ENCODE peak calls at places on chromosomes 2 and 18, in five cellular contexts. One of them, this sample, is unnamed.

GRCh38 chr2:231970461-231970860 is 8.9 kb downstream of the DIS3L2 start:
- DNase-seq in PC-9: no peak
- DNase-seq in kidney epithelial cell: no peak
- DNase-seq in body of pancreas: no peak
- DNase-seq in BJ: no peak
- DNase-seq in this sample: no peak

GRCh38 chr2:231985823-231986261 is 24.3 kb downstream of the DIS3L2 start:
- DNase-seq in body of pancreas: no peak
- DNase-seq in PC-9: no peak
- DNase-seq in BJ: no peak
- DNase-seq in kidney epithelial cell: no peak
- DNase-seq in this sample: no peak

GRCh38 chr2:45743531-45744391 is 92.3 kb downstream of the PRKCE start:
- DNase-seq in kidney epithelial cell: no peak
- DNase-seq in body of pancreas: no peak
- DNase-seq in PC-9: no peak
- DNase-seq in BJ: no peak
- DNase-seq in this sample: no peak

GRCh38 chr2:159201321-159202063 is 85.0 kb downstream of the WDSUB1 start:
- DNase-seq in kidney epithelial cell: no peak
- DNase-seq in BJ: no peak
- DNase-seq in body of pancreas: no peak
- DNase-seq in PC-9: no peak
- DNase-seq in this sample: peak; percentile 38

GRCh38 chr2:218257390-218257981 is 3.3 kb upstream of the GPBAR1 start:
- DNase-seq in body of pancreas: peak; percentile 61
- DNase-seq in BJ: no peak
- DNase-seq in kidney epithelial cell: no peak
- DNase-seq in PC-9: no peak
- DNase-seq in this sample: peak; percentile 64

GRCh38 chr2:86396304-86396785 is 44.8 kb upstream of the KDM3A start:
- DNase-seq in body of pancreas: peak; percentile 77
- DNase-seq in PC-9: no peak
- DNase-seq in BJ: no peak
- DNase-seq in kidney epithelial cell: no peak
- DNase-seq in this sample: no peak

GRCh38 chr2:198098386-198098785 is 294.0 kb downstream of the PLCL1 start:
- DNase-seq in PC-9: no peak
- DNase-seq in body of pancreas: no peak
- DNase-seq in BJ: no peak
- DNase-seq in kidney epithelial cell: no peak
- DNase-seq in this sample: no peak

GRCh38 chr2:117470311-117471095 is 344.0 kb upstream of the DDX18 start:
- DNase-seq in body of pancreas: peak; percentile 48
- DNase-seq in PC-9: peak; percentile 4
- DNase-seq in BJ: no peak
- DNase-seq in kidney epithelial cell: no peak
- DNase-seq in this sample: no peak

GRCh38 chr18:61284039-61284438 is 49.2 kb upstream of the CDH20 start:
- DNase-seq in kidney epithelial cell: no peak
- DNase-seq in BJ: no peak
- DNase-seq in PC-9: no peak
- DNase-seq in body of pancreas: no peak
- DNase-seq in this sample: no peak

GRCh38 chr2:237616373-237617304 is 10.7 kb upstream of the LRRFIP1 start:
- DNase-seq in kidney epithelial cell: no peak
- DNase-seq in PC-9: no peak
- DNase-seq in BJ: peak; percentile 66
- DNase-seq in body of pancreas: no peak
- DNase-seq in this sample: no peak

GRCh38 chr18:2980607-2980923 is 32.4 kb downstream of the LPIN2 start:
- DNase-seq in body of pancreas: no peak
- DNase-seq in kidney epithelial cell: no peak
- DNase-seq in BJ: no peak
- DNase-seq in PC-9: no peak
- DNase-seq in this sample: no peak

GRCh38 chr2:104702451-104702850 is 151.5 kb upstream of the POU3F3 start:
- DNase-seq in BJ: no peak
- DNase-seq in kidney epithelial cell: no peak
- DNase-seq in body of pancreas: no peak
- DNase-seq in PC-9: no peak
- DNase-seq in this sample: no peak

GRCh38 chr2:199471443-199472057 is 13.8 kb upstream of the SATB2 start:
- DNase-seq in body of pancreas: peak; percentile 75
- DNase-seq in BJ: no peak
- DNase-seq in kidney epithelial cell: no peak
- DNase-seq in PC-9: peak; percentile 69
- DNase-seq in this sample: no peak

GRCh38 chr18:2948038-2948437 is 64.9 kb downstream of the LPIN2 start:
- DNase-seq in kidney epithelial cell: peak; percentile 4
- DNase-seq in BJ: no peak
- DNase-seq in PC-9: no peak
- DNase-seq in body of pancreas: peak; percentile 72
- DNase-seq in this sample: no peak

GRCh38 chr18:62537042-62537894 is 14.4 kb downstream of the ZCCHC2 start:
- DNase-seq in body of pancreas: no peak
- DNase-seq in kidney epithelial cell: no peak
- DNase-seq in BJ: no peak
- DNase-seq in PC-9: no peak
- DNase-seq in this sample: no peak

GRCh38 chr2:159071190-159071915 is 102.9 kb downstream of the TANC1 start:
- DNase-seq in BJ: peak; percentile 83
- DNase-seq in body of pancreas: no peak
- DNase-seq in kidney epithelial cell: no peak
- DNase-seq in PC-9: no peak
- DNase-seq in this sample: no peak

GRCh38 chr2:2222931-2223330 is 108.1 kb downstream of the MYT1L start:
- DNase-seq in PC-9: no peak
- DNase-seq in BJ: no peak
- DNase-seq in body of pancreas: no peak
- DNase-seq in kidney epithelial cell: peak; percentile 56
- DNase-seq in this sample: no peak

GRCh38 chr18:73479472-73479871 is 611.7 kb upstream of the NETO1 start:
- DNase-seq in BJ: no peak
- DNase-seq in kidney epithelial cell: no peak
- DNase-seq in PC-9: no peak
- DNase-seq in body of pancreas: no peak
- DNase-seq in this sample: no peak

GRCh38 chr18:27803957-27804356 is 373.0 kb downstream of the CDH2 start:
- DNase-seq in body of pancreas: no peak
- DNase-seq in BJ: peak; percentile 14
- DNase-seq in PC-9: no peak
- DNase-seq in kidney epithelial cell: no peak
- DNase-seq in this sample: no peak

GRCh38 chr2:215060851-215061541 is 77.4 kb downstream of the ABCA12 start:
- DNase-seq in kidney epithelial cell: no peak
- DNase-seq in PC-9: no peak
- DNase-seq in body of pancreas: no peak
- DNase-seq in BJ: no peak
- DNase-seq in this sample: no peak

GRCh38 chr2:8646731-8647461 is 35.0 kb upstream of the ID2 start:
- DNase-seq in BJ: no peak
- DNase-seq in PC-9: no peak
- DNase-seq in body of pancreas: no peak
- DNase-seq in kidney epithelial cell: no peak
- DNase-seq in this sample: no peak

GRCh38 chr2:133072837-133073694 is 403.1 kb upstream of the LYPD1 start:
- DNase-seq in PC-9: no peak
- DNase-seq in BJ: no peak
- DNase-seq in kidney epithelial cell: no peak
- DNase-seq in body of pancreas: no peak
- DNase-seq in this sample: no peak
- H3K4me3 ChIP-seq in PC-9: no peak overlapping the region
- H3K4me3 ChIP-seq in BJ: no peak overlapping the region
- H3K4me3 ChIP-seq in kidney epithelial cell: no peak overlapping the region
- H3K4me3 ChIP-seq in body of pancreas: no peak overlapping the region
- H3K4me3 ChIP-seq in this sample: no peak overlapping the region

GRCh38 chr2:169782513-169782912 is 16.2 kb upstream of the SSB start:
- DNase-seq in PC-9: no peak
- DNase-seq in BJ: no peak
- DNase-seq in body of pancreas: no peak
- DNase-seq in kidney epithelial cell: no peak
- DNase-seq in this sample: no peak
- TF ChIP-seq CTCF in PC-9: no peak
- TF ChIP-seq CTCF in BJ: no peak
- TF ChIP-seq CTCF in body of pancreas: no peak
- TF ChIP-seq CTCF in kidney epithelial cell: no peak
- TF ChIP-seq CTCF in this sample: no peak

GRCh38 chr2:70954886-70955285 is 19.2 kb downstream of the ATP6V1B1 start:
- DNase-seq in body of pancreas: no peak
- DNase-seq in PC-9: no peak
- DNase-seq in kidney epithelial cell: no peak
- DNase-seq in BJ: no peak
- DNase-seq in this sample: no peak
- H3K27me3 ChIP-seq in body of pancreas: no peaks in the 10 kb centered on the region
- H3K27me3 ChIP-seq in PC-9: no peaks in the 10 kb centered on the region
- H3K27me3 ChIP-seq in kidney epithelial cell: peaks cover 5% of the 10 kb centered on the region
- H3K27me3 ChIP-seq in BJ: peaks cover 5% of the 10 kb centered on the region
- H3K27me3 ChIP-seq in this sample: no peaks in the 10 kb centered on the region

GRCh38 chr2:62708751-62709150 is 3.2 kb downstream of the EHBP1 start:
- DNase-seq in PC-9: no peak
- DNase-seq in body of pancreas: no peak
- DNase-seq in BJ: no peak
- DNase-seq in kidney epithelial cell: no peak
- DNase-seq in this sample: no peak
- H3K4me3 ChIP-seq in PC-9: peak overlapping the region; percentile 73
- H3K4me3 ChIP-seq in body of pancreas: no peak overlapping the region
- H3K4me3 ChIP-seq in BJ: peak overlapping the region; percentile 71
- H3K4me3 ChIP-seq in kidney epithelial cell: no peak overlapping the region
- H3K4me3 ChIP-seq in this sample: no peak overlapping the region

GRCh38 chr2:219500135-219500534 is 1.4 kb downstream of the GMPPA start:
- DNase-seq in kidney epithelial cell: no peak
- DNase-seq in BJ: no peak
- DNase-seq in body of pancreas: no peak
- DNase-seq in PC-9: no peak
- DNase-seq in this sample: no peak
- TF ChIP-seq CTCF in kidney epithelial cell: peak; percentile 34
- TF ChIP-seq CTCF in BJ: peak; percentile 54
- TF ChIP-seq CTCF in body of pancreas: no peak
- TF ChIP-seq CTCF in PC-9: peak; percentile 42
- TF ChIP-seq CTCF in this sample: no peak

DNA sequence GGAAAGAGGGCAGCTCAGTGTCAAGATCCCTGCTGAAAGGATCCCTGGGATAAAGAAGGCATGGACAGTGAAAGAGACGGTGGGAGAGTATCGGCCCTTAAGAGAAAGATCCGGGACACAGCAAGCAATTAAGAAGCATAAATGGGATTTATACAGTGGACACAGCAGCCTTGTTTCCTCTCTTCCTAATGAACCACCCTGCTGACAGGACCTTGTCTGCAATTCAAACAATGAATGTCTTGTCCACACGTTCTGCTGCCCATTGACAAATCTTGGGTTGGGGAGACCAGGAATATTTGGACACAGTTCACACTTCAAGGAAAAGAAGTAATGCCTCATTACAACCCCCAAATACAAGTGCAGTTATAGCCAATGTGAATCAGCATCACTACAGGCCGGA is 16.5 kb downstream of the CPLX4 start:
- DNase-seq in BJ: no peak
- DNase-seq in PC-9: no peak
- DNase-seq in body of pancreas: no peak
- DNase-seq in kidney epithelial cell: no peak
- DNase-seq in this sample: no peak
- H3K27me3 ChIP-seq in BJ: peaks cover 25% of the 10 kb centered on the region
- H3K27me3 ChIP-seq in PC-9: no peaks in the 10 kb centered on the region
- H3K27me3 ChIP-seq in body of pancreas: no peaks in the 10 kb centered on the region
- H3K27me3 ChIP-seq in kidney epithelial cell: peaks cover 5% of the 10 kb centered on the region
- H3K27me3 ChIP-seq in this sample: no peaks in the 10 kb centered on the region

DNA sequence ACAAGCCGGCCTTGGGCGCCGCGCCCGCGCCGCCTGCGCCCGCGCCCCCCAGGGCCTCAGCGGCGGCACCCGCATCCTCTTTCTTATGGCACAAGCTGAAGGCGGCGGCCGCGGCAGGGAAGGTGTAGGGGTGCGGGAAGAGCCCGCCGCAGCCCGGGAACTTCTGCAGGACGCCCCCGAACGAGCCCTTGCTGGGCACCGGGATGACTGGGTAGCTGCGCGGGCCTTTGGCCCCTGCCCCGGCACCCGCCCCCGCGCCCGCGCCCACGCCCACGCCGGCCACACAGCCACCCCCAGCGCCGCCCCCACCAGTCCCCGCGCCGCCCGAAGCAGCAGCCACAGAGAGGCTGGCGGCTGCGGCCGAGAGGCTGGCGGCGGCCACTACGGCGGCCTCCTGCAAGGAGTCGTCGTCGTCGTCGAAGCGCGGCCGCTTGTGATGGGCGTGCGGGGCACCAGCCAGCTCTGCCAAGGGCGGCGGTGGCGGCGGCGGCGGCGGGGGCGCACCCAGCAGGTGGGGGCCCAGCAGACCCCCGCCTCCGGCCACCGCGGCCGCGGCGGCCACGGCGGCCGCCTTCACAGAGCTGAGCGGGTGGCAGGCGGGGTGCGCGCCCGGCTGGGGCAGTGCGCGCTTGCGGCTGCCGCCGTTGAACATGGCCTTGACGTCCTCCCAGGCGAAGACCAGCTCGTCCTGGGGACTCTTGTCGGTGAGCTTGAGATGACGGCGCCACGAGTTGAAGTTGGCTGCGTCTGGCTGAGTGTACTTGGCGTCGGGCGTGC is 3.4 kb downstream of the SKOR2 start:
- DNase-seq in body of pancreas: no peak
- DNase-seq in kidney epithelial cell: no peak
- DNase-seq in BJ: no peak
- DNase-seq in PC-9: no peak
- DNase-seq in this sample: no peak
- H3K4me3 ChIP-seq in body of pancreas: no peak overlapping the region
- H3K4me3 ChIP-seq in kidney epithelial cell: no peak overlapping the region
- H3K4me3 ChIP-seq in BJ: no peak overlapping the region
- H3K4me3 ChIP-seq in PC-9: no peak overlapping the region
- H3K4me3 ChIP-seq in this sample: no peak overlapping the region

This sample was measured in CD8-positive, alpha-beta T cell.